ENCODE peak calls at places on chromosomes 7 and 10, in nine cellular contexts. S, I, A, Y, E, F, P, T and M are unnamed samples.

GRCh38 chr7:107180378-107180777 is 11.6 kb downstream of the HBP1 start:
- DNase-seq in I (peak), F (peak), P (peak), T (peak), A (peak), Y (peak), E (no peak), S (no peak), M (peak)

GRCh38 chr7:110677405-110677804 is 413.5 kb upstream of the LRRN3 start:
- DNase-seq in P (no peak), I (no peak), S (no peak), F (no peak), T (no peak), E (no peak), Y (no peak), A (no peak), M (no peak)

GRCh38 chr10:132516771-132517725 is 20.5 kb upstream of the INPP5A start:
- DNase-seq in P (no peak), S (peak), Y (peak), E (peak), A (no peak), F (peak), T (no peak), I (peak), M (peak)

GRCh38 chr7:2624293-2624881 is 7.4 kb upstream of the TTYH3 start:
- DNase-seq in F (no peak), I (no peak), Y (no peak), S (no peak), T (no peak), E (no peak), A (no peak), P (no peak), M (no peak)

GRCh38 chr7:70356324-70356797 is 758.1 kb downstream of the AUTS2 start:
- DNase-seq in E (no peak), Y (no peak), F (no peak), P (no peak), S (no peak), T (no peak), I (no peak), A (no peak), M (no peak)

GRCh38 chr10:123986736-123987135 is 95.1 kb upstream of the CPXM2 start:
- DNase-seq in T (no peak), E (no peak), I (no peak), Y (no peak), P (no peak), A (no peak), S (no peak), F (no peak), M (no peak)

GRCh38 chr10:17831326-17831725 is 22.2 kb downstream of the MRC1 start:
- DNase-seq in E (no peak), A (no peak), T (no peak), Y (no peak), F (no peak), S (no peak), P (no peak), I (no peak), M (no peak)

GRCh38 chr10:48526371-48526821 is 78.5 kb downstream of the ARHGAP22 start:
- DNase-seq in Y (peak), A (no peak), P (no peak), T (no peak), E (no peak), S (no peak), I (peak), F (no peak), M (no peak)

GRCh38 chr10:25934673-25935139 is 677 bp downstream of the MYO3A start:
- DNase-seq in S (peak), F (peak), I (no peak), A (no peak), P (no peak), Y (no peak), E (peak), T (peak), M (no peak)

GRCh38 chr10:97230146-97230545 is 44.4 kb upstream of the SLIT1 start:
- DNase-seq in S (no peak), A (no peak), I (no peak), T (no peak), Y (peak), P (no peak), E (no peak), F (no peak), M (peak)

GRCh38 chr10:36443233-36443632 is 682.2 kb upstream of the ANKRD30A start:
- DNase-seq in P (no peak), T (no peak), A (no peak), E (no peak), Y (no peak), I (no peak), F (no peak), S (no peak), M (no peak)